ENCODE peak calls at places on chromosomes 2 and 18, in ten cellular contexts. A is ELF-1, J is germinal center, G is RWPE1, Y is tibial artery, D is NCI-H1092, Z is NCI-H2081, T is anterior cingulate cortex, M is lower leg skin, U is NCI-H1436. O is an unnamed sample.
A peak's percentile ranks its signal among the peaks of the same experiment; 100 is the strongest.

GRCh38 chr2:9889812-9890261 is 46.6 kb downstream of the TAF1B start:
- DNase-seq in A (peak; percentile 69), J (no peak), G (no peak), Y (no peak), D (no peak), Z (no peak), T (no peak), M (no peak), U (no peak), O (no peak)

GRCh38 chr2:70212298-70212948 is 21.6 kb upstream of the C2orf42 start:
- DNase-seq in A (no peak), J (no peak), G (no peak), Y (no peak), D (no peak), Z (no peak), T (no peak), M (no peak), U (no peak), O (no peak)

GRCh38 chr2:152657042-152657441 is 60.2 kb downstream of the PRPF40A start:
- DNase-seq in A (no peak), J (no peak), G (peak; percentile 13), Y (no peak), D (no peak), Z (no peak), T (no peak), M (no peak), U (no peak), O (no peak)

GRCh38 chr18:41767960-41768359 is 187.1 kb upstream of the PIK3C3 start:
- DNase-seq in A (no peak), J (no peak), G (peak; percentile 13), Y (no peak), D (no peak), Z (no peak), T (no peak), M (no peak), U (peak; percentile 34), O (no peak)

GRCh38 chr2:105573910-105574655 is 170.6 kb upstream of the NCK2 start:
- DNase-seq in A (no peak), J (no peak), G (no peak), Y (no peak), D (peak; percentile 8), Z (peak; percentile 44), T (no peak), M (peak; percentile 40), U (peak; percentile 63), O (no peak)

GRCh38 chr2:241629762-241630435 is 7.1 kb downstream of the THAP4 start:
- DNase-seq in A (no peak), J (no peak), G (no peak), Y (no peak), D (no peak), Z (no peak), T (no peak), M (no peak), U (no peak), O (no peak)

GRCh38 chr2:234446404-234447076 is 50.3 kb downstream of the ARL4C start:
- DNase-seq in A (no peak), J (peak; percentile 68), G (peak; percentile 84), Y (peak; percentile 80), D (no peak), Z (no peak), T (no peak), M (peak; percentile 93), U (no peak), O (peak; percentile 68)

GRCh38 chr2:215236131-215236530 is 75.7 kb upstream of the ATIC start:
- DNase-seq in A (no peak), J (no peak), G (no peak), Y (no peak), D (no peak), Z (no peak), T (no peak), M (no peak), U (no peak), O (no peak)

GRCh38 chr2:116133563-116133962 is 1680.9 kb upstream of the DDX18 start:
- DNase-seq in A (no peak), J (no peak), G (no peak), Y (no peak), D (no peak), Z (no peak), T (no peak), M (no peak), U (no peak), O (no peak)

GRCh38 chr2:202104286-202104870 is 31.3 kb downstream of the KIAA2012 start:
- DNase-seq in A (peak; percentile 83), J (peak; percentile 25), G (no peak), Y (no peak), D (no peak), Z (no peak), T (no peak), M (no peak), U (no peak), O (no peak)

GRCh38 chr18:8381801-8382459 is 227.3 kb upstream of the RAB12 start:
- DNase-seq in A (no peak), J (no peak), G (no peak), Y (no peak), D (no peak), Z (no peak), T (no peak), M (peak; percentile 14), U (no peak), O (no peak)

GRCh38 chr2:46966576-46966975 is 51.0 kb upstream of the MCFD2 start:
- DNase-seq in A (no peak), J (no peak), G (no peak), Y (no peak), D (no peak), Z (no peak), T (no peak), M (no peak), U (no peak), O (no peak)

GRCh38 chr2:217915706-217916105 is 87.1 kb downstream of the TNS1 start:
- DNase-seq in A (no peak), J (no peak), G (no peak), Y (peak; percentile 90), D (no peak), Z (no peak), T (no peak), M (no peak), U (no peak), O (no peak)

GRCh38 chr2:18332477-18332876 is 228.0 kb downstream of the RDH14 start:
- DNase-seq in A (no peak), J (no peak), G (no peak), Y (no peak), D (no peak), Z (no peak), T (no peak), M (no peak), U (no peak), O (no peak)

GRCh38 chr2:235504459-235505200 is 10.8 kb downstream of the AGAP1 start:
- DNase-seq in A (peak; percentile 23), J (no peak), G (no peak), Y (no peak), D (no peak), Z (no peak), T (peak; percentile 6), M (no peak), U (no peak), O (no peak)

GRCh38 chr2:163852616-163853015 is 116.8 kb upstream of the FIGN start:
- DNase-seq in A (no peak), J (no peak), G (peak; percentile 5), Y (no peak), D (no peak), Z (no peak), T (no peak), M (no peak), U (no peak), O (no peak)

GRCh38 chr2:207115715-207116364 is 49.9 kb downstream of the KLF7 start:
- DNase-seq in A (no peak), J (no peak), G (no peak), Y (no peak), D (no peak), Z (no peak), T (no peak), M (no peak), U (no peak), O (no peak)

GRCh38 chr2:241810304-241811208 is 1.6 kb downstream of the NEU4 start:
- DNase-seq in A (no peak), J (no peak), G (no peak), Y (peak; percentile 64), D (no peak), Z (no peak), T (peak; percentile 77), M (peak; percentile 72), U (no peak), O (no peak)

GRCh38 chr2:37837576-37838335 is 87.3 kb upstream of the RMDN2 start:
- DNase-seq in A (no peak), J (no peak), G (no peak), Y (no peak), D (no peak), Z (no peak), T (no peak), M (peak; percentile 34), U (no peak), O (no peak)

GRCh38 chr2:24702800-24703199 is 90.4 kb downstream of the PTRHD1 start:
- DNase-seq in A (no peak), J (no peak), G (peak; percentile 65), Y (no peak), D (no peak), Z (no peak), T (no peak), M (no peak), U (no peak), O (no peak)

GRCh38 chr2:71927757-71928715 is 219.6 kb downstream of the CYP26B1 start:
- DNase-seq in A (peak; percentile 0), J (no peak), G (no peak), Y (no peak), D (no peak), Z (no peak), T (no peak), M (peak; percentile 45), U (no peak), O (no peak)

GRCh38 chr18:75350440-75350839 is 77.1 kb downstream of the SMIM21 start:
- DNase-seq in A (no peak), J (no peak), G (no peak), Y (no peak), D (no peak), Z (no peak), T (no peak), M (no peak), U (no peak), O (no peak)

GRCh38 chr18:43405097-43405496 is 127.8 kb upstream of the SYT4 start:
- DNase-seq in A (no peak), J (no peak), G (no peak), Y (no peak), D (no peak), Z (no peak), T (no peak), M (no peak), U (no peak), O (no peak)

GRCh38 chr18:62759704-62760402 is 44.5 kb downstream of the PHLPP1 start:
- DNase-seq in A (no peak), J (no peak), G (peak; percentile 30), Y (no peak), D (no peak), Z (no peak), T (no peak), M (no peak), U (no peak), O (no peak)

GRCh38 chr18:22504665-22505064 is 87.0 kb upstream of the CTAGE1 start:
- DNase-seq in A (no peak), J (no peak), G (peak; percentile 36), Y (no peak), D (no peak), Z (no peak), T (no peak), M (no peak), U (no peak), O (no peak)

GRCh38 chr2:43324589-43325447 is 98.4 kb upstream of the ZFP36L2 start:
- DNase-seq in A (no peak), J (no peak), G (no peak), Y (peak; percentile 71), D (no peak), Z (no peak), T (no peak), M (no peak), U (no peak), O (no peak)

GRCh38 chr2:47402555-47402804 is 476 bp upstream of the MSH2 start:
- DNase-seq in A (no peak), J (no peak), G (peak; percentile 38), Y (no peak), D (no peak), Z (no peak), T (no peak), M (no peak), U (no peak), O (no peak)

GRCh38 chr2:17981936-17982335 is 103.5 kb downstream of the KCNS3 start:
- DNase-seq in A (no peak), J (no peak), G (no peak), Y (no peak), D (no peak), Z (no peak), T (no peak), M (no peak), U (no peak), O (no peak)